ENCODE peak calls at places on chromosomes 6 and 20, in seven cellular contexts. Z, B, C, M, W, N and F are unnamed samples.

GRCh38 chr6:45832063-45832462 is 183.6 kb downstream of the CLIC5 start:
- DNase-seq in B (no peak), C (no peak), M (no peak), Z (no peak), N (no peak), W (no peak), F (no peak)

GRCh38 chr6:40965046-40965445 is 74.0 kb downstream of the UNC5CL start:
- DNase-seq in M (no peak), C (no peak), B (no peak), Z (no peak), W (no peak), N (no peak), F (no peak)

GRCh38 chr6:3376064-3376463 is 80.8 kb downstream of the SLC22A23 start:
- DNase-seq in Z (no peak), B (no peak), M (no peak), N (no peak), C (no peak), W (no peak), F (no peak)

GRCh38 chr6:136114661-136115060 is 135.4 kb downstream of the MTFR2 start:
- DNase-seq in W (no peak), Z (no peak), N (no peak), M (no peak), B (no peak), C (peak; percentile 35), F (no peak)

GRCh38 chr6:12383448-12383847 is 93.3 kb downstream of the EDN1 start:
- DNase-seq in M (no peak), W (no peak), Z (no peak), C (no peak), B (no peak), N (no peak), F (no peak)

GRCh38 chr6:27500177-27500576 is 27.3 kb upstream of the ZNF184 start:
- DNase-seq in B (no peak), W (no peak), N (no peak), C (no peak), M (no peak), Z (no peak), F (no peak)

GRCh38 chr6:54892831-54893230 is 46.3 kb downstream of the FAM83B start:
- DNase-seq in B (peak; percentile 60), N (no peak), C (no peak), Z (no peak), W (no peak), M (peak; percentile 89), F (peak; percentile 62)

GRCh38 chr20:22455259-22455658 is 129.1 kb downstream of the FOXA2 start:
- DNase-seq in B (no peak), Z (no peak), C (no peak), W (no peak), N (no peak), M (no peak), F (no peak)

GRCh38 chr6:41732601-41733348 is 2.6 kb downstream of the TFEB start:
- DNase-seq in W (no peak), B (no peak), M (no peak), Z (no peak), N (peak; percentile 21), C (no peak), F (no peak)

GRCh38 chr6:19433101-19433500 is 404.1 kb upstream of the ID4 start:
- DNase-seq in B (peak; percentile 26), W (no peak), C (no peak), M (no peak), Z (no peak), N (no peak), F (no peak)

GRCh38 chr6:149468179-149468578 is 16.6 kb downstream of the ZC3H12D start:
- DNase-seq in W (no peak), C (no peak), B (no peak), Z (no peak), N (no peak), M (no peak), F (no peak)

GRCh38 chr6:149470948-149471347 is 13.9 kb downstream of the ZC3H12D start:
- DNase-seq in M (no peak), C (no peak), N (no peak), B (no peak), Z (no peak), W (no peak), F (no peak)

GRCh38 chr6:149463781-149464180 is 21.0 kb downstream of the ZC3H12D start:
- DNase-seq in M (no peak), W (no peak), N (no peak), C (no peak), B (no peak), Z (no peak), F (no peak)

GRCh38 chr6:149464411-149464810 is 20.4 kb downstream of the ZC3H12D start:
- DNase-seq in Z (no peak), B (no peak), M (no peak), N (no peak), C (no peak), W (no peak), F (no peak)

DNA sequence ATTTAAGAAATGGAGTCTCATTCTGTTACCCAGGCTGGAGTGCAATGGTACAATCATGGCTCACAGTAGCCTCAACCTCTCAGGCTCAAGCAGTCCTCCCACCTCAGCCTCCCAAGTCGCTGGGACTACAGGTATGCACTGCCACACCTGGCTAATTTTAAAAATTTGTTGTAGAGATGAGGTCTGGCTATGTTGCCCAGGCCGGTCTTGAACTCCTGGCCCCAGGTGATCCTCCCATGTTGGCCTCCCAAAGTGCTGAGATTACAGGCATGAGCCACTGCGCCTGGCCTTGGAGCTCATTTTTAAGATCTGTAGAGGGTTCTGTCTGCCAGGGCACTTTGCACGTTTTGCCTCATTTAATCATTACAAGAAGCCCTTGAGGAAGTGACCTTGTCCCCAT is 17.5 kb downstream of the ZC3H12D start:
- DNase-seq in Z (no peak), B (no peak), W (no peak), M (no peak), N (no peak), C (no peak), F (no peak)
- H3K4me3 ChIP-seq in Z (no peak overlapping the region), B (no peak overlapping the region), W (no peak overlapping the region), M (no peak overlapping the region), N (no peak overlapping the region), C (no peak overlapping the region), F (no peak overlapping the region)

DNA sequence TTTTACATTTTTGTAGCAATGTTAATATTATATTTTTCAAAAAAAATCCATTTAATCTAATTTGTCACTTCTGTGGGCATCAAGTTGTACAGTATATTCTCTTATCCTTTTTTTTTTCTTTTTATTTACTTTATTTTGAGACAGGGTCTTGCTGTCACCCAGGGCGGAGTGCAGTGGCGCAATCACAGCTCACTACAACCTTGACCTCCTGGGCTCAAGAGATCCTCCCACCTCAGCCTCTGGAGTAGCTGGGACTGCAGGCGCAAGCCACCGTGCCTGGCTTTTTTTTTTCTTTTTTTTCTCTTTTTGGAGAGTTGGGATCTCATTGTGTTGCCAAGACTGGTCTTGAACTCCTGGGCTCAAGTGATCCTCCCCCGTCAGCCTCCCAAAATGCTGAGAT is 14.4 kb upstream of the BEND6 start:
- DNase-seq in B (no peak), W (no peak), M (no peak), C (no peak), N (no peak), Z (no peak), F (no peak)
- TF ChIP-seq CTCF in B (no peak), W (no peak), M (no peak), C (no peak), N (no peak), Z (no peak), F (no peak)

GRCh38 chr20:35738410-35739179 is 3.5 kb downstream of the RBM39 start:
- DNase-seq in Z (no peak), B (no peak), W (no peak), C (no peak), N (no peak), M (no peak), F (no peak)
- H3K4me3 ChIP-seq in Z (peak overlapping the region; percentile 97), B (peak overlapping the region; percentile 23), W (no peak overlapping the region), C (no peak overlapping the region), N (no peak overlapping the region), M (peak overlapping the region; percentile 96), F (no peak overlapping the region)

GRCh38 chr20:56515657-56516381 is 8.7 kb upstream of the FAM209A start:
- DNase-seq in C (no peak), M (peak; percentile 33), N (no peak), Z (no peak), W (no peak), B (peak; percentile 49), F (peak; percentile 38)
- TF ChIP-seq CTCF in C (no peak), M (peak; percentile 42), N (peak; percentile 26), Z (peak; percentile 31), W (no peak), B (peak; percentile 44), F (peak; percentile 51)

GRCh38 chr6:11040134-11040533 is 4.0 kb downstream of the ELOVL2 start:
- DNase-seq in W (no peak), B (no peak), M (no peak), Z (no peak), N (no peak), C (no peak), F (no peak)
- H3K4me3 ChIP-seq in W (no peak overlapping the region), B (no peak overlapping the region), M (no peak overlapping the region), Z (no peak overlapping the region), N (no peak overlapping the region), C (no peak overlapping the region), F (no peak overlapping the region)